ENCODE peak calls at places on chromosomes 1 and 21, in seven cellular contexts. One of them, this sample, is unnamed.
A peak's percentile ranks its signal among the peaks of the same experiment; 100 is the strongest.

GRCh38 chr21:46082638-46083270 is 15.2 kb upstream of the COL6A2 start:
- DNase-seq in hepatocyte: no peak
- DNase-seq in SJCRH30: no peak
- DNase-seq in cardiac muscle cell: no peak
- DNase-seq in MM.1S: no peak
- DNase-seq in psoas muscle: no peak
- DNase-seq in HepG2: no peak
- DNase-seq in this sample: no peak

GRCh38 chr1:247386217-247386616 is 29.8 kb upstream of the NLRP3 start:
- DNase-seq in hepatocyte: no peak
- DNase-seq in SJCRH30: no peak
- DNase-seq in cardiac muscle cell: no peak
- DNase-seq in MM.1S: no peak
- DNase-seq in psoas muscle: no peak
- DNase-seq in HepG2: no peak
- DNase-seq in this sample: no peak

GRCh38 chr1:235068155-235069121 is 60.2 kb downstream of the TOMM20 start:
- DNase-seq in hepatocyte: no peak
- DNase-seq in SJCRH30: peak; percentile 15
- DNase-seq in cardiac muscle cell: no peak
- DNase-seq in MM.1S: no peak
- DNase-seq in psoas muscle: peak; percentile 53
- DNase-seq in HepG2: peak; percentile 86
- DNase-seq in this sample: no peak

GRCh38 chr1:155241069-155241679 is 14.1 kb downstream of the ENTREP3 start:
- DNase-seq in hepatocyte: peak; percentile 87
- DNase-seq in SJCRH30: peak; percentile 65
- DNase-seq in cardiac muscle cell: peak; percentile 84
- DNase-seq in MM.1S: peak; percentile 89
- DNase-seq in psoas muscle: no peak
- DNase-seq in HepG2: peak; percentile 80
- DNase-seq in this sample: peak; percentile 47

GRCh38 chr1:88773540-88774150 is 89.6 kb downstream of the PKN2 start:
- DNase-seq in hepatocyte: peak; percentile 56
- DNase-seq in SJCRH30: no peak
- DNase-seq in cardiac muscle cell: peak; percentile 25
- DNase-seq in MM.1S: no peak
- DNase-seq in psoas muscle: no peak
- DNase-seq in HepG2: peak; percentile 2
- DNase-seq in this sample: no peak

GRCh38 chr1:36400825-36401601 is 3.3 kb upstream of the LSM10 start:
- DNase-seq in hepatocyte: peak; percentile 97
- DNase-seq in SJCRH30: peak; percentile 98
- DNase-seq in cardiac muscle cell: peak; percentile 72
- DNase-seq in MM.1S: peak; percentile 92
- DNase-seq in psoas muscle: peak; percentile 83
- DNase-seq in HepG2: peak; percentile 93
- DNase-seq in this sample: peak; percentile 51

GRCh38 chr1:61641578-61642336 is 83.2 kb downstream of the TM2D1 start:
- DNase-seq in hepatocyte: peak; percentile 68
- DNase-seq in SJCRH30: peak; percentile 29
- DNase-seq in cardiac muscle cell: peak; percentile 90
- DNase-seq in MM.1S: peak; percentile 44
- DNase-seq in psoas muscle: peak; percentile 73
- DNase-seq in HepG2: peak; percentile 20
- DNase-seq in this sample: peak; percentile 63

GRCh38 chr1:228090613-228091081 is 8.1 kb downstream of the ARF1 start:
- DNase-seq in hepatocyte: no peak
- DNase-seq in SJCRH30: peak; percentile 27
- DNase-seq in cardiac muscle cell: peak; percentile 15
- DNase-seq in MM.1S: peak; percentile 90
- DNase-seq in psoas muscle: peak; percentile 14
- DNase-seq in HepG2: no peak
- DNase-seq in this sample: peak; percentile 47

GRCh38 chr1:234554478-234555311 is 55.3 kb downstream of the IRF2BP2 start:
- DNase-seq in hepatocyte: no peak
- DNase-seq in SJCRH30: no peak
- DNase-seq in cardiac muscle cell: peak; percentile 18
- DNase-seq in MM.1S: no peak
- DNase-seq in psoas muscle: no peak
- DNase-seq in HepG2: peak; percentile 42
- DNase-seq in this sample: no peak

GRCh38 chr1:16164821-16165364 is 9.0 kb upstream of the EPHA2 start:
- DNase-seq in hepatocyte: no peak
- DNase-seq in SJCRH30: peak; percentile 63
- DNase-seq in cardiac muscle cell: no peak
- DNase-seq in MM.1S: no peak
- DNase-seq in psoas muscle: no peak
- DNase-seq in HepG2: no peak
- DNase-seq in this sample: no peak

GRCh38 chr1:16163882-16164820 is 8.3 kb upstream of the EPHA2 start:
- DNase-seq in hepatocyte: peak; percentile 87
- DNase-seq in SJCRH30: peak; percentile 97
- DNase-seq in cardiac muscle cell: peak; percentile 90
- DNase-seq in MM.1S: no peak
- DNase-seq in psoas muscle: no peak
- DNase-seq in HepG2: peak; percentile 96
- DNase-seq in this sample: no peak

GRCh38 chr1:16165548-16165947 is 9.7 kb upstream of the EPHA2 start:
- DNase-seq in hepatocyte: no peak
- DNase-seq in SJCRH30: no peak
- DNase-seq in cardiac muscle cell: no peak
- DNase-seq in MM.1S: no peak
- DNase-seq in psoas muscle: no peak
- DNase-seq in HepG2: no peak
- DNase-seq in this sample: no peak

GRCh38 chr1:16167331-16168143 is 11.7 kb upstream of the EPHA2 start:
- DNase-seq in hepatocyte: peak; percentile 86
- DNase-seq in SJCRH30: no peak
- DNase-seq in cardiac muscle cell: no peak
- DNase-seq in MM.1S: peak; percentile 42
- DNase-seq in psoas muscle: no peak
- DNase-seq in HepG2: no peak
- DNase-seq in this sample: no peak

DNA sequence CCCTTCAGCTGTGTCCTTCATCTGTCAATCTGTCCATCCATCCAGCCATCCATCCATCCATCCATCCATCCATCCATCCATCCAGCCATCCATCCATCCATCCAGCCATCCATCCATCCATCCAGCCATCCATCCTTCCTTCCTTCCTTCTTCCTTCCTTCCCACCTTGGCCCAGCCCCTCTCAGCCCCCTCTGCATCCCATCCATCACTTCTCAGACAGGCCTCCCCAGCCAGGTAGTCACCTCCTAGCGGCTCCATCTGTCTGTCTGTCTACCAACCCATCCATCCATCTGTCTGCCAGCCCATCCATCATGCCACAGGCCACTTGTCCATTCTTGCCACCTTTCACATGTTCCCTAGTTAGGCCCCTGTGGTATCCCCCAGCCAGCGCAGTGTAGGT is 10.2 kb upstream of the EPHA2 start:
- DNase-seq in hepatocyte: no peak
- DNase-seq in SJCRH30: no peak
- DNase-seq in cardiac muscle cell: no peak
- DNase-seq in MM.1S: no peak
- DNase-seq in psoas muscle: no peak
- DNase-seq in HepG2: no peak
- DNase-seq in this sample: no peak
- H3K27ac ChIP-seq in hepatocyte: no peak overlapping the region
- H3K27ac ChIP-seq in SJCRH30: no peak overlapping the region
- H3K27ac ChIP-seq in cardiac muscle cell: no peak overlapping the region
- H3K27ac ChIP-seq in MM.1S: no peak overlapping the region
- H3K27ac ChIP-seq in psoas muscle: no peak overlapping the region
- H3K27ac ChIP-seq in HepG2: no peak overlapping the region
- H3K27ac ChIP-seq in this sample: no peak overlapping the region

DNA sequence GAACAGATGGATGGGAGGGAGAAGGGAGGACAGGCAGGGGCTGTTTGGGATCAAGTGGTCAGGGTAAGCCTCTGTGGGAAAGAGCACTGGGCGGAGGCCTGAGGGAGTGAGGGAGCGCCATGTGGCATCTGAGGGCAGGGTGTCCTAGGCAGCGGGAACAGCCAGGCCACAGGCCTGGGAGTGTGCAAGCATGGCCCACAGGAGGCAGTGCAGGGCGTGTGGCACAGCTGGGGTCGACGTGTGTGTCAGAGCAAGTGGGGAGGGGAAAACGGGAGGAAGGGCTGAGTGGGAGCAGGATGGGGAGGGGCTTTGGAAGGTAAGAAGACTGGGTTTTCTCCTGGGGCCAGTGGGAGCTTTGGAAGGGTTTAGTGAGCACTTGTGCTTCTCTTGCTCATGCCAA is 143.4 kb downstream of the SYF2 start:
- DNase-seq in hepatocyte: no peak
- DNase-seq in SJCRH30: no peak
- DNase-seq in cardiac muscle cell: no peak
- DNase-seq in MM.1S: no peak
- DNase-seq in psoas muscle: no peak
- DNase-seq in HepG2: no peak
- DNase-seq in this sample: no peak
- H3K27me3 ChIP-seq in hepatocyte: peaks cover 6% of the 10 kb centered on the region
- H3K27me3 ChIP-seq in SJCRH30: peaks cover 11% of the 10 kb centered on the region
- H3K27me3 ChIP-seq in cardiac muscle cell: no peaks in the 10 kb centered on the region
- H3K27me3 ChIP-seq in MM.1S: no peaks in the 10 kb centered on the region
- H3K27me3 ChIP-seq in psoas muscle: no peaks in the 10 kb centered on the region
- H3K27me3 ChIP-seq in HepG2: peaks cover 9% of the 10 kb centered on the region
- H3K27me3 ChIP-seq in this sample: no peaks in the 10 kb centered on the region

GRCh38 chr1:46614604-46614984 is 2.0 kb downstream of the MOB3C start:
- DNase-seq in hepatocyte: no peak
- DNase-seq in SJCRH30: no peak
- DNase-seq in cardiac muscle cell: no peak
- DNase-seq in MM.1S: no peak
- DNase-seq in psoas muscle: no peak
- DNase-seq in HepG2: no peak
- DNase-seq in this sample: no peak

GRCh38 chr1:46615088-46615487 is 1.5 kb downstream of the MOB3C start:
- DNase-seq in hepatocyte: no peak
- DNase-seq in SJCRH30: no peak
- DNase-seq in cardiac muscle cell: no peak
- DNase-seq in MM.1S: no peak
- DNase-seq in psoas muscle: no peak
- DNase-seq in HepG2: no peak
- DNase-seq in this sample: no peak

GRCh38 chr1:46613661-46614603 is 2.7 kb downstream of the MOB3C start:
- DNase-seq in hepatocyte: peak; percentile 67
- DNase-seq in SJCRH30: peak; percentile 89
- DNase-seq in cardiac muscle cell: peak; percentile 88
- DNase-seq in MM.1S: no peak
- DNase-seq in psoas muscle: peak; percentile 95
- DNase-seq in HepG2: no peak
- DNase-seq in this sample: peak; percentile 87

GRCh38 chr1:46612937-46613660 is 3.5 kb downstream of the MOB3C start:
- DNase-seq in hepatocyte: no peak
- DNase-seq in SJCRH30: peak; percentile 25
- DNase-seq in cardiac muscle cell: no peak
- DNase-seq in MM.1S: no peak
- DNase-seq in psoas muscle: peak; percentile 73
- DNase-seq in HepG2: no peak
- DNase-seq in this sample: peak; percentile 63

DNA sequence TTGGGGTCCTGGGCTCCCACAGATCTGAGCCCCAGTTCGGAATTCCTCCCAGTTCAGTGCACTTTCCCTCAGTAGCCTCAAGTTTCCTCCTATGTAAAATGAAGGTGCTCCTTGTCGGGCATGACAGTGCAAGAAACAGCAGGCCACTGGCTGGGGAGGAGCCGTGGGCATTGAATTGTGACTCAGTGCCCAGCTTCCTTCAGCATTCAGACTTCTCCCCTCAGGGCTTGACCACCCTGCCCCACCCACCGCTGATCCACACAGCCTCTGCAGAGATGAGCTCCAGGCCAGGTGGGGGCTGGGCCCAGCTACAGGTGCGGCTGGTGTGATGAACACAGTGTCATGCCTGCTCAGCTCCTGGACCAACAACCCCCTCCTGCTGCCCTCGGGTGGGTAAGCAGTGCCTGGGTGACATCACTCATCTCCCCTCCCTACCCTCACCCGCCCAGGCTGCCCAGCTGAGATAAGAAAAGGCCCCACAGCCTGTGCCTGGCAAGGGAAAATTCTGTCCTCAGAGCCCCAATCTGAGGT is 4.9 kb downstream of the MOB3C start:
- DNase-seq in hepatocyte: no peak
- DNase-seq in SJCRH30: no peak
- DNase-seq in cardiac muscle cell: no peak
- DNase-seq in MM.1S: no peak
- DNase-seq in psoas muscle: no peak
- DNase-seq in HepG2: no peak
- DNase-seq in this sample: peak; percentile 74
- H3K4me1 ChIP-seq in hepatocyte: peaks cover 13% of the 10 kb centered on the region
- H3K4me1 ChIP-seq in SJCRH30: peaks cover 5% of the 10 kb centered on the region
- H3K4me1 ChIP-seq in cardiac muscle cell: peaks cover 8% of the 10 kb centered on the region
- H3K4me1 ChIP-seq in MM.1S: peaks cover 17% of the 10 kb centered on the region
- H3K4me1 ChIP-seq in psoas muscle: peaks cover 66% of the 10 kb centered on the region
- H3K4me1 ChIP-seq in HepG2: peaks cover 11% of the 10 kb centered on the region
- H3K4me1 ChIP-seq in this sample: peaks cover 62% of the 10 kb centered on the region

GRCh38 chr1:209355415-209355814 is 228.1 kb upstream of the CAMK1G start:
- DNase-seq in hepatocyte: no peak
- DNase-seq in SJCRH30: no peak
- DNase-seq in cardiac muscle cell: no peak
- DNase-seq in MM.1S: no peak
- DNase-seq in psoas muscle: no peak
- DNase-seq in HepG2: no peak
- DNase-seq in this sample: no peak

GRCh38 chr1:209354840-209355165 is 228.7 kb upstream of the CAMK1G start:
- DNase-seq in hepatocyte: no peak
- DNase-seq in SJCRH30: peak; percentile 17
- DNase-seq in cardiac muscle cell: no peak
- DNase-seq in MM.1S: no peak
- DNase-seq in psoas muscle: no peak
- DNase-seq in HepG2: no peak
- DNase-seq in this sample: no peak

GRCh38 chr1:209356909-209357498 is 226.5 kb upstream of the CAMK1G start:
- DNase-seq in hepatocyte: no peak
- DNase-seq in SJCRH30: no peak
- DNase-seq in cardiac muscle cell: no peak
- DNase-seq in MM.1S: no peak
- DNase-seq in psoas muscle: no peak
- DNase-seq in HepG2: no peak
- DNase-seq in this sample: no peak

GRCh38 chr1:209353097-209353496 is 230.4 kb upstream of the CAMK1G start:
- DNase-seq in hepatocyte: no peak
- DNase-seq in SJCRH30: no peak
- DNase-seq in cardiac muscle cell: no peak
- DNase-seq in MM.1S: no peak
- DNase-seq in psoas muscle: no peak
- DNase-seq in HepG2: no peak
- DNase-seq in this sample: no peak

DNA sequence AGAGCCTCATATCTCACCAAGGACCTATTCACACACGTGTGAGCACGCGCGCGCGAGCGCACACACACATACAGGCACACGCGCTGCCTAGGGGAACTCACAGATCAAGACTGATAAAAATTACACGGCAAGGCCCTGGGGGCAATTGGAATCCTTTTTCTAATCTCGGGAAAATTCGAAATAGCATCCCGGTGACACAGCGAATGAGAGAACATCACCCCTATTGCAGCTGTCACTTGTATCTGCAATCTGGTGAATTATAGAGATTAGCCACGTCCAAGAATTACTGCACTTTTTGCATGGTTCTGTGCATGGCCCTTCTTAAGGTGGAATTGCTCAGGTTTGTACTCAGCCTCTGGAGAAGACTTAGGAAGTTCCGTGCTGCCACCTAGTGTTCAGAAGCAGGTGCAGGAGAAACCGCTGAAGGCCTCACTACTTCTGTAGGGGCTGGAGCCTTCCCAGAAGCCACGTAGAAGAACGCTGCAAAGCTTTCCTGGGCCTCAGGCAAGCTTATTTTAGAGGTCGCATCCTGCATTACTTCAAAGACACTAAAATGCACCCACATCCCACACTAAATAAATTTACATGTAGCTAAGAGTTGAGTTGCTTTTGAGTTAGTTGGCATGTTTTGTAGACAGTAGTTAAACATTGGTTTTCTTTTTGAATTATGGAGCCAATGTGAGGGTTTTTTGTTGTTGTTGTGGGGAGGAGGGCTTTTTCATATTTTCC is 229.2 kb upstream of the CAMK1G start:
- DNase-seq in hepatocyte: peak; percentile 95
- DNase-seq in SJCRH30: peak; percentile 96
- DNase-seq in cardiac muscle cell: peak; percentile 95
- DNase-seq in MM.1S: peak; percentile 89
- DNase-seq in psoas muscle: peak; percentile 50
- DNase-seq in HepG2: peak; percentile 59
- DNase-seq in this sample: peak; percentile 62
- H3K27ac ChIP-seq in hepatocyte: no peak overlapping the region
- H3K27ac ChIP-seq in SJCRH30: peak overlapping the region; percentile 83
- H3K27ac ChIP-seq in cardiac muscle cell: no peak overlapping the region
- H3K27ac ChIP-seq in MM.1S: no peak overlapping the region
- H3K27ac ChIP-seq in psoas muscle: no peak overlapping the region
- H3K27ac ChIP-seq in HepG2: no peak overlapping the region
- H3K27ac ChIP-seq in this sample: no peak overlapping the region